ENCODE peak calls at places on chromosomes 2 and 18, in five cellular contexts. C is nephron progenitor cell, V is brain microvascular endothelial cell, S is GM13977, I is uterus. M is an unnamed sample.

GRCh38 chr2:164479460-164479859 is 141.8 kb downstream of the GRB14 start:
- DNase-seq in S (no peak), V (peak; percentile 30), C (peak; percentile 54), I (no peak), M (peak; percentile 38)

GRCh38 chr2:96773922-96774321 is 13.2 kb downstream of the CNNM4 start:
- DNase-seq in I (no peak), S (no peak), V (no peak), C (no peak), M (no peak)

GRCh38 chr2:128732976-128733431 is 414.3 kb upstream of the HS6ST1 start:
- DNase-seq in V (peak; percentile 91), S (no peak), C (no peak), I (no peak), M (peak; percentile 97)

GRCh38 chr18:74806700-74807416 is 209.2 kb downstream of the ZNF407 start:
- DNase-seq in I (no peak), S (peak; percentile 53), V (peak; percentile 72), C (no peak), M (no peak)

GRCh38 chr2:71813315-71813714 is 334.3 kb downstream of the CYP26B1 start:
- DNase-seq in V (no peak), C (no peak), I (no peak), S (no peak), M (no peak)

GRCh38 chr2:38032946-38033345 is 43.0 kb downstream of the CYP1B1 start:
- DNase-seq in C (no peak), S (no peak), I (no peak), V (no peak), M (no peak)

GRCh38 chr2:30293303-30293912 is 62.1 kb downstream of the LBH start:
- DNase-seq in S (no peak), C (no peak), I (peak; percentile 40), V (peak; percentile 66), M (peak; percentile 20)

GRCh38 chr2:108619916-108620620 is 85.8 kb downstream of the LIMS1 start:
- DNase-seq in I (no peak), S (no peak), V (no peak), C (no peak), M (no peak)

GRCh38 chr2:188042412-188042811 is 249.3 kb upstream of the GULP1 start:
- DNase-seq in V (peak; percentile 54), I (no peak), C (no peak), S (no peak), M (peak; percentile 19)

GRCh38 chr2:105889046-105889445 is 144.3 kb downstream of the NCK2 start:
- DNase-seq in I (no peak), S (no peak), V (no peak), C (no peak), M (no peak)

GRCh38 chr2:15126373-15126772 is 434.8 kb downstream of the NBAS start:
- DNase-seq in V (no peak), C (no peak), I (no peak), S (no peak), M (no peak)

GRCh38 chr2:205510345-205510744 is 172.0 kb upstream of the NRP2 start:
- DNase-seq in C (no peak), I (no peak), S (no peak), V (no peak), M (no peak)

GRCh38 chr2:110828330-110828729 is 96.0 kb downstream of the ACOXL start:
- DNase-seq in C (no peak), V (no peak), I (no peak), S (no peak), M (no peak)

GRCh38 chr2:201642086-201642578 is 1.2 kb downstream of the TMEM237 start:
- DNase-seq in I (no peak), C (no peak), S (no peak), V (no peak), M (no peak)

GRCh38 chr18:5979971-5980457 is 84.7 kb upstream of the TMEM200C start:
- DNase-seq in V (no peak), S (no peak), C (no peak), I (no peak), M (no peak)

GRCh38 chr2:96636772-96637171 is 1.3 kb downstream of the KANSL3 start:
- DNase-seq in I (no peak), C (no peak), V (no peak), S (no peak), M (peak; percentile 17)

GRCh38 chr2:9699139-9699823 is 68.5 kb upstream of the YWHAQ start:
- DNase-seq in I (no peak), C (no peak), V (peak; percentile 63), S (no peak), M (no peak)

GRCh38 chr2:202035941-202036372 is 2.3 kb downstream of the FZD7 start:
- DNase-seq in C (peak; percentile 31), I (peak; percentile 23), V (no peak), S (no peak), M (no peak)

GRCh38 chr2:98647636-98648035 is 39.2 kb downstream of the UNC50 start:
- DNase-seq in V (no peak), C (no peak), S (no peak), I (no peak), M (no peak)

GRCh38 chr2:125710561-125710960 is 945.4 kb upstream of the GYPC start:
- DNase-seq in C (no peak), I (no peak), V (no peak), S (no peak), M (no peak)

GRCh38 chr2:239869272-239870155 is 155.6 kb downstream of the NDUFA10 start:
- DNase-seq in V (no peak), I (no peak), C (no peak), S (no peak), M (no peak)

GRCh38 chr18:63949068-63949737 is at the start of gene HMSD:
- DNase-seq in I (peak; percentile 25), S (peak; percentile 78), C (peak; percentile 81), V (peak; percentile 20), M (peak; percentile 88)

GRCh38 chr2:200705305-200705985 is 106.3 kb upstream of the BZW1 start:
- DNase-seq in V (peak; percentile 36), I (no peak), S (no peak), C (peak; percentile 18), M (peak; percentile 68)

GRCh38 chr18:62420151-62420512 is 95.0 kb downstream of the TNFRSF11A start:
- DNase-seq in I (no peak), V (peak; percentile 26), S (no peak), C (no peak), M (no peak)

GRCh38 chr18:64318547-64318946 is 169.7 kb upstream of the LINC00305 start:
- DNase-seq in V (no peak), C (no peak), I (no peak), S (no peak), M (no peak)

GRCh38 chr2:72035518-72036172 is 112.0 kb downstream of the CYP26B1 start:
- DNase-seq in S (peak; percentile 4), C (no peak), I (no peak), V (peak; percentile 11), M (no peak)

GRCh38 chr2:175363719-175364118 is 182.2 kb upstream of the ATP5MC3 start:
- DNase-seq in I (no peak), V (no peak), C (no peak), S (no peak), M (peak; percentile 86)

GRCh38 chr2:33670392-33670937 is 71.4 kb upstream of the FAM98A start:
- DNase-seq in I (no peak), S (no peak), V (no peak), C (no peak), M (no peak)

GRCh38 chr2:31066594-31066993 is 71.6 kb downstream of the GALNT14 start:
- DNase-seq in I (no peak), C (no peak), V (no peak), S (no peak), M (no peak)

GRCh38 chr2:27133905-27134780 is at the start of gene PREB:
- DNase-seq in V (peak; percentile 89), I (peak; percentile 98), S (peak; percentile 99), C (peak; percentile 99), M (peak; percentile 98)
- TF ChIP-seq CTCF in V (peak; percentile 65), I (peak; percentile 41), S (peak; percentile 36), C (no peak), M (peak; percentile 30)

DNA sequence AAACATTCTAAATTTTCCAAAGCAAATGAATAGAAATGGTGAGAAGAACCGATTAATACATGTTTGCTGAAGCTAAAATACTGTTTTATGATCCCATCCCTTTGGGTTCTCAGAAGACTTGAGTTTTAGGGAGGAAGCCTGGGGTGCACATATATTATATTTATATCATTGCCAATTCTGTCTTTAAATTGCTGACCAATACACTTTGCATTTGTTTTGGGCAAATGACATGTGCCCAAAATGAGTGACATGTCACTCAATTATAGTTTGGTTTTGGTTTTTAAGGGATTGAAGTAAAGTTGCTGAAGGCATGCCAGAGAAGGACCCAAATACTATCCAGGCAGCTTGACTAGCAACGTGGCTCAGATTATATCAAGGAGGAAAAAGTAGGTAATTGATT is 50.3 kb upstream of the SP3 start:
- DNase-seq in V (no peak), I (no peak), C (no peak), S (no peak), M (no peak)
- TF ChIP-seq CTCF in V (no peak), I (no peak), C (no peak), S (no peak), M (no peak)

GRCh38 chr2:235513984-235514626 is 20.3 kb downstream of the AGAP1 start:
- DNase-seq in C (no peak), V (no peak), I (no peak), S (no peak), M (no peak)

GRCh38 chr2:235515821-235516220 is 22.0 kb downstream of the AGAP1 start:
- DNase-seq in C (no peak), V (no peak), I (no peak), S (no peak), M (no peak)

GRCh38 chr2:235516257-235516656 is 22.4 kb downstream of the AGAP1 start:
- DNase-seq in S (no peak), V (no peak), I (no peak), C (no peak), M (no peak)

GRCh38 chr2:235515364-235515742 is 21.5 kb downstream of the AGAP1 start:
- DNase-seq in V (no peak), I (no peak), S (no peak), C (no peak), M (no peak)

GRCh38 chr2:235514627-235515363 is 21.0 kb downstream of the AGAP1 start:
- DNase-seq in V (no peak), S (no peak), I (no peak), C (no peak), M (no peak)
- TF ChIP-seq CTCF in V (peak; percentile 29), S (no peak), I (no peak), C (no peak), M (peak; percentile 10)

GRCh38 chr2:236748801-236749200 is 179.2 kb downstream of the ACKR3 start:
- DNase-seq in V (no peak), C (no peak), I (no peak), S (no peak), M (no peak)

GRCh38 chr2:236747426-236747825 is 177.8 kb downstream of the ACKR3 start:
- DNase-seq in C (no peak), V (no peak), I (no peak), S (no peak), M (no peak)

GRCh38 chr2:236748385-236748784 is 178.8 kb downstream of the ACKR3 start:
- DNase-seq in S (no peak), I (no peak), V (no peak), C (no peak), M (no peak)

GRCh38 chr2:236746833-236747232 is 177.2 kb downstream of the ACKR3 start:
- DNase-seq in S (no peak), C (no peak), V (no peak), I (no peak), M (no peak)

DNA sequence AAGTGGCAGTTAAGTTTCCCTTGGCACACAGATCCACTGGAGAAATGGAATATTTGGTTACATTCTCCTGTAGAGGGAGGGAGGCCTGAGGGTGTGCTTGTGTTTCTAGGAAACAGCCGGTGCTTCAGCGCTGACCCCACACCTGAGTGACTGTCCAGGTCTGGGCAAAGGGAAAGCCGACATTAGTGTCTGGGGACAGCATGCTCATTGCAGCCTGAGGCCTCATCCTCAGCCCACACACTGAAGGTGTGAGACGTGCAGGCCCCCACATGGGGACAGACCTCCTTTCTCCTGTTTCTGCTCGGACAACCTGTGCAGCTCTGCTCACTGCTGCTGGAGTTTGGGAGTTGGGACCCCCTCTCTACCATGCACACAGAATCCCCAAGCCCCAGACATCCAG is 178.3 kb downstream of the ACKR3 start:
- DNase-seq in C (no peak), S (no peak), V (no peak), I (no peak), M (no peak)
- TF ChIP-seq CTCF in C (no peak), S (no peak), V (no peak), I (no peak), M (no peak)

M was measured in A673.